ENCODE peak calls at places on chromosomes 12 and 14, in seven cellular contexts. W, M, Q, A, N, V and C are unnamed samples.

GRCh38 chr12:129729170-129729569 is 174.7 kb downstream of the TMEM132D start:
- DNase-seq in W (no peak), M (no peak), Q (no peak), A (no peak), N (no peak), V (no peak), C (no peak)

GRCh38 chr12:28872654-28873268 is 276.3 kb upstream of the FAR2 start:
- DNase-seq in W (peak), M (no peak), Q (peak), A (peak), N (peak), V (peak), C (peak)

GRCh38 chr12:95130096-95130495 is 56.7 kb upstream of the NR2C1 start:
- DNase-seq in W (no peak), M (no peak), Q (no peak), A (no peak), N (no peak), V (no peak), C (no peak)

GRCh38 chr12:121466800-121467637 is 67.1 kb downstream of the RNF34 start:
- DNase-seq in W (peak), M (peak), Q (peak), A (peak), N (peak), V (peak), C (peak)

GRCh38 chr14:35051796-35052195 is 5.7 kb downstream of the FAM177A1 start:
- DNase-seq in W (no peak), M (no peak), Q (no peak), A (no peak), N (peak), V (no peak), C (no peak)

GRCh38 chr14:29410581-29410980 is 517.1 kb downstream of the PRKD1 start:
- DNase-seq in W (no peak), M (no peak), Q (no peak), A (no peak), N (no peak), V (no peak), C (no peak)

GRCh38 chr12:123912415-123913385 is 59.9 kb downstream of the CCDC92 start:
- DNase-seq in W (no peak), M (no peak), Q (no peak), A (no peak), N (peak), V (no peak), C (no peak)

GRCh38 chr14:49250109-49250508 is 336.1 kb downstream of the RPS29 start:
- DNase-seq in W (no peak), M (no peak), Q (no peak), A (no peak), N (no peak), V (no peak), C (no peak)

GRCh38 chr14:58922211-58922940 is 266.1 kb upstream of the DAAM1 start:
- DNase-seq in W (no peak), M (no peak), Q (no peak), A (no peak), N (no peak), V (no peak), C (no peak)

DNA sequence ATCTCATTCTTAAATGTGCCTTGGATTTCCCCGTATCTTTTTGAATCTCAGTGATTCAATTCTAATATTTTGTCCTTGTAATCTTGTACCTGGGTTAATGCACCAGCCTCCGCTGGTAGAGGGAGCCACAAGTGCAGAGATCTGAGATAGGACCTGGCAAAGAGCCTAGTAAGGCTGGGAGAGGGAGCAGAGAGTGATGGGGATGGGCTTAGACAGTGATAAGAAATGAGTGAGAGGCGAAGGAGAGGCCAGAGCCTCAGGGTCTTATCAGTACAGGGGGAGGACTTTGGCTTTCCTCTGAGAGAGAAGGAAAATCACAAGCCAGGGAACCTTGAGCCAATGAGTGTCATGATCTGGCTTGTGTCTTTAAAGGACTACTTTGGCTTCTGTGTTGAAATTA is 30.5 kb upstream of the LMNTD1 start:
- DNase-seq in W (no peak), M (no peak), Q (peak), A (peak), N (no peak), V (no peak), C (no peak)
- TF ChIP-seq SP1 in W (no peak), M (no peak), Q (no peak), A (no peak), N (no peak), V (no peak), C (no peak)

GRCh38 chr12:116241157-116241772 is 36.2 kb downstream of the MED13L start:
- DNase-seq in W (no peak), M (no peak), Q (no peak), A (no peak), N (no peak), V (no peak), C (no peak)
- TF ChIP-seq SP1 in W (no peak), M (no peak), Q (no peak), A (no peak), N (no peak), V (no peak), C (no peak)

GRCh38 chr12:109294286-109294796 is 14.7 kb downstream of the FOXN4 start:
- DNase-seq in W (no peak), M (no peak), Q (no peak), A (no peak), N (no peak), V (no peak), C (no peak)

GRCh38 chr12:109293106-109293505 is 16.0 kb downstream of the FOXN4 start:
- DNase-seq in W (no peak), M (no peak), Q (no peak), A (no peak), N (no peak), V (no peak), C (no peak)

GRCh38 chr12:109291531-109292341 is 17.3 kb downstream of the FOXN4 start:
- DNase-seq in W (no peak), M (no peak), Q (peak), A (no peak), N (no peak), V (peak), C (no peak)

GRCh38 chr12:109291117-109291516 is 18.0 kb downstream of the FOXN4 start:
- DNase-seq in W (no peak), M (no peak), Q (no peak), A (no peak), N (no peak), V (no peak), C (no peak)

GRCh38 chr12:109292342-109292711 is 16.8 kb downstream of the FOXN4 start:
- DNase-seq in W (no peak), M (no peak), Q (no peak), A (no peak), N (no peak), V (no peak), C (no peak)
- TF ChIP-seq SP1 in W (no peak), M (no peak), Q (no peak), A (no peak), N (no peak), V (no peak), C (no peak)

DNA sequence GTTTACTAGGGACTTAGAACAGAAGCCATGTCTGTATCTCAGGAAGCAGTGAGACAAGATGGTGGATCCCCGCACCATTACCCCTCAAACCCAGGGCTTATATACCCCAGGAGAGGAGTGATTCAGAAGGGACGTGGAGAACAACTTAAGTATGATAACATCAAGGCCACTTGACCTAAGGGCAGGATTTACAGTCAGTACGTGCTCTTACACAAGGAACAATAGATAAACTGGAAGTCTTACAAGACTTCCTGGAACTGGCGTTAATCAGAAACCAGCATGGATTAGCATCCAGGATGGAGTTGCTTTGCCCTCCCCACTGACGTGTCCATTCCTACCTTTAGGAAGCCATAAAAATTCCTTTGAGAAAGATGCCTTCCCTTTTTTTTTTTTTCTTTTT is 8.6 kb upstream of the ETFBKMT start:
- DNase-seq in W (no peak), M (no peak), Q (no peak), A (no peak), N (no peak), V (no peak), C (no peak)
- TF ChIP-seq SP1 in W (no peak), M (no peak), Q (no peak), A (no peak), N (no peak), V (no peak), C (no peak)